ENCODE peak calls at places on chromosomes 5 and 9, in nine cellular contexts. K is left ventricle myocardium inferior, G is sigmoid colon, Y is astrocyte of the spinal cord, F is WTC11, U is right atrium auricular region, Z is H9, M is GM12864, C is fibroblast of mammary gland. B is an unnamed sample.

GRCh38 chr9:114046876-114047275 is 31.2 kb downstream of the AMBP start:
- DNase-seq in C (peak), U (no peak), Z (no peak), G (no peak), F (no peak), M (no peak), Y (no peak), K (no peak), B (no peak)

GRCh38 chr9:4980046-4980727 is 4.9 kb upstream of the JAK2 start:
- DNase-seq in U (no peak), M (no peak), G (no peak), F (no peak), Z (no peak), K (no peak), C (peak), Y (no peak), B (no peak)

GRCh38 chr9:38482918-38483592 is 58.8 kb upstream of the IGFBPL1 start:
- DNase-seq in G (no peak), Z (no peak), M (no peak), U (no peak), K (no peak), Y (no peak), F (no peak), C (no peak), B (no peak)

GRCh38 chr9:117046666-117047327 is 359.7 kb downstream of the TRIM32 start:
- DNase-seq in K (no peak), U (no peak), Y (no peak), M (peak), G (no peak), Z (no peak), F (no peak), C (no peak), B (peak)

GRCh38 chr9:2729003-2729402 is 11.7 kb downstream of the KCNV2 start:
- DNase-seq in G (no peak), F (no peak), K (no peak), Y (peak), Z (no peak), C (peak), M (no peak), U (no peak), B (no peak)

GRCh38 chr5:180007582-180007981 is 64.0 kb downstream of the RNF130 start:
- DNase-seq in Z (no peak), G (no peak), M (no peak), K (peak), U (no peak), Y (peak), C (no peak), F (peak), B (no peak)

GRCh38 chr5:95216136-95216955 is 68.5 kb downstream of the MCTP1 start:
- DNase-seq in K (no peak), F (no peak), Y (peak), C (peak), Z (no peak), U (no peak), M (no peak), G (no peak), B (no peak)

GRCh38 chr5:14208071-14209021 is 65.2 kb downstream of the TRIO start:
- DNase-seq in Y (peak), C (peak), G (no peak), K (no peak), F (no peak), M (peak), U (no peak), Z (no peak), B (no peak)

GRCh38 chr5:180128671-180129261 is 57.2 kb upstream of the RNF130 start:
- DNase-seq in M (no peak), Y (no peak), F (no peak), U (peak), Z (no peak), G (no peak), K (no peak), C (no peak), B (no peak)

GRCh38 chr9:137049544-137050449 is 3.8 kb upstream of the NPDC1 start:
- DNase-seq in K (no peak), C (peak), U (no peak), M (no peak), G (no peak), Y (peak), F (peak), Z (peak), B (peak)

GRCh38 chr5:10306806-10307205 is 896 bp downstream of the CMBL start:
- DNase-seq in C (no peak), Y (no peak), G (no peak), Z (no peak), F (no peak), U (no peak), K (no peak), M (no peak), B (no peak)

GRCh38 chr5:98768160-98769005 is 5.1 kb upstream of the RGMB start:
- DNase-seq in Z (peak), M (no peak), C (peak), F (peak), K (no peak), G (no peak), Y (peak), U (no peak), B (peak)

GRCh38 chr5:96926275-96926674 is 9.6 kb upstream of the LNPEP start:
- DNase-seq in U (no peak), Y (no peak), G (no peak), F (no peak), M (no peak), C (no peak), K (no peak), Z (no peak), B (no peak)

GRCh38 chr5:172567294-172567693 is 73.8 kb upstream of the NEURL1B start:
- DNase-seq in U (no peak), M (no peak), Y (no peak), Z (no peak), K (peak), F (no peak), C (no peak), G (no peak), B (no peak)

GRCh38 chr5:126972062-126972895 is 58.1 kb downstream of the MARCHF3 start:
- DNase-seq in Y (no peak), K (no peak), F (no peak), M (no peak), C (no peak), Z (no peak), G (no peak), U (no peak), B (peak)

GRCh38 chr5:160508780-160509361 is 87.2 kb downstream of the PTTG1 start:
- DNase-seq in Z (peak), C (peak), M (peak), G (peak), F (peak), Y (peak), K (no peak), U (peak), B (peak)

GRCh38 chr5:68898961-68899471 is 194.8 kb upstream of the SLC30A5 start:
- DNase-seq in U (no peak), C (peak), K (no peak), G (no peak), Z (peak), Y (peak), M (no peak), F (no peak), B (no peak)

GRCh38 chr5:163846512-163846911 is 341.1 kb downstream of the MAT2B start:
- DNase-seq in Y (peak), K (no peak), G (no peak), C (peak), F (no peak), U (no peak), M (no peak), Z (no peak), B (no peak)

GRCh38 chr5:136200761-136201160 is 7.8 kb upstream of the SMIM32 start:
- DNase-seq in U (peak), Y (no peak), K (no peak), G (no peak), C (no peak), Z (no peak), F (no peak), M (no peak), B (no peak)

GRCh38 chr9:120710110-120710981 is 3.9 kb downstream of the MEGF9 start:
- DNase-seq in C (peak), Y (peak), M (peak), U (no peak), G (no peak), F (no peak), K (no peak), Z (no peak), B (no peak)

GRCh38 chr5:5304361-5305035 is 118.0 kb upstream of the ICE1 start:
- DNase-seq in G (no peak), Y (no peak), U (no peak), F (no peak), K (no peak), M (no peak), C (no peak), Z (no peak), B (no peak)

GRCh38 chr5:131996210-131997025 is 15.0 kb downstream of the ACSL6 start:
- DNase-seq in C (no peak), Y (no peak), G (no peak), K (no peak), Z (no peak), F (no peak), M (no peak), U (no peak), B (no peak)

GRCh38 chr5:159091051-159091450 is 8.7 kb downstream of the EBF1 start:
- DNase-seq in C (no peak), M (no peak), U (no peak), K (no peak), Y (no peak), F (no peak), Z (no peak), G (no peak), B (no peak)

GRCh38 chr9:96617439-96618185 is 2.0 kb downstream of the CDC14B start:
- DNase-seq in F (peak), M (no peak), G (no peak), C (no peak), K (no peak), U (no peak), Z (peak), Y (no peak), B (no peak)

GRCh38 chr9:94161673-94162072 is 77.4 kb downstream of the PTPDC1 start:
- DNase-seq in K (no peak), C (no peak), G (no peak), Z (no peak), U (no peak), M (no peak), F (no peak), Y (no peak), B (no peak)

GRCh38 chr5:141880961-141881801 is 3.0 kb upstream of the PCDH1 start:
- DNase-seq in Y (no peak), F (no peak), U (no peak), C (no peak), K (peak), G (no peak), Z (no peak), M (no peak), B (no peak)

GRCh38 chr5:78720234-78720985 is 71.8 kb upstream of the LHFPL2 start:
- DNase-seq in F (no peak), U (no peak), Y (no peak), M (no peak), C (no peak), G (no peak), Z (no peak), K (no peak), B (no peak)

GRCh38 chr9:134413890-134414731 is 87.9 kb downstream of the RXRA start:
- DNase-seq in F (no peak), Y (peak), K (peak), Z (no peak), M (no peak), U (peak), G (peak), C (peak), B (no peak)

GRCh38 chr9:32378496-32378895 is 5.9 kb upstream of the ACO1 start:
- DNase-seq in Z (peak), M (peak), F (no peak), U (no peak), K (no peak), C (peak), Y (peak), G (no peak), B (peak)

GRCh38 chr5:155402927-155403645 is 389.5 kb downstream of the KIF4B start:
- DNase-seq in K (no peak), F (no peak), C (no peak), M (no peak), U (no peak), Z (no peak), Y (no peak), G (no peak), B (no peak)

GRCh38 chr5:150141544-150142188 is 14.0 kb downstream of the PDGFRB start:
- DNase-seq in Y (peak), M (no peak), F (no peak), K (no peak), U (no peak), G (no peak), C (peak), Z (peak), B (no peak)

GRCh38 chr9:10411272-10411671 is 201.5 kb downstream of the PTPRD start:
- DNase-seq in K (no peak), C (no peak), U (no peak), Y (no peak), Z (no peak), M (no peak), G (no peak), F (no peak), B (no peak)

DNA sequence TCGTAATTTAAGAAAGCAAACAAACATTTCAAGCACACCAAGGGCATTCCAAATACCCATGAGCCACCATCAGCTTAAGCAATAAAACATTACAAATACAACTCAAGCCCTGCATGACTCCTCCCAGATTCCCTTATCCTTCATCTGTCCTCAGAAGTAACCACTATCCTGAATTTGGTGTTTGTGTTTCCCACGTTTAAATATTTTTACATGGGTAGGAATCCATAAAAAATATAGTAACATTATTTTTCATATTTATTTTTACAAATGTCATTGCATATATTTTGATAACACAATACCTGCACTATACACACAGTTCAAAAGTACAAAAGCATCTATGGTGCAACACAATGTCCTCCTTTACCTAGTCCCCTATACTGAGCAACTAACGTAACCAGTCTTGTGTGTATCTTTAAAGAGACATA is 6.4 kb downstream of the PRKAA1 start:
- DNase-seq in G (no peak), U (no peak), K (no peak), Z (no peak), F (no peak), M (no peak), Y (no peak), C (peak), B (no peak)
- TF ChIP-seq CTCF in G (no peak), U (no peak), K (no peak), Z (no peak), F (no peak), M (no peak), Y (no peak), C (no peak), B (no peak)

GRCh38 chr9:69313175-69313574 is 11.8 kb upstream of the ENTREP1 start:
- DNase-seq in G (no peak), Y (no peak), K (no peak), Z (no peak), M (no peak), U (no peak), F (peak), C (no peak), B (no peak)

GRCh38 chr9:69303331-69303730 is 21.7 kb upstream of the ENTREP1 start:
- DNase-seq in Y (no peak), C (no peak), G (no peak), F (no peak), Z (no peak), U (no peak), K (no peak), M (no peak), B (no peak)

GRCh38 chr9:69308217-69308931 is 16.6 kb upstream of the ENTREP1 start:
- DNase-seq in U (no peak), C (no peak), K (no peak), Y (no peak), Z (no peak), M (no peak), G (no peak), F (no peak), B (no peak)

DNA sequence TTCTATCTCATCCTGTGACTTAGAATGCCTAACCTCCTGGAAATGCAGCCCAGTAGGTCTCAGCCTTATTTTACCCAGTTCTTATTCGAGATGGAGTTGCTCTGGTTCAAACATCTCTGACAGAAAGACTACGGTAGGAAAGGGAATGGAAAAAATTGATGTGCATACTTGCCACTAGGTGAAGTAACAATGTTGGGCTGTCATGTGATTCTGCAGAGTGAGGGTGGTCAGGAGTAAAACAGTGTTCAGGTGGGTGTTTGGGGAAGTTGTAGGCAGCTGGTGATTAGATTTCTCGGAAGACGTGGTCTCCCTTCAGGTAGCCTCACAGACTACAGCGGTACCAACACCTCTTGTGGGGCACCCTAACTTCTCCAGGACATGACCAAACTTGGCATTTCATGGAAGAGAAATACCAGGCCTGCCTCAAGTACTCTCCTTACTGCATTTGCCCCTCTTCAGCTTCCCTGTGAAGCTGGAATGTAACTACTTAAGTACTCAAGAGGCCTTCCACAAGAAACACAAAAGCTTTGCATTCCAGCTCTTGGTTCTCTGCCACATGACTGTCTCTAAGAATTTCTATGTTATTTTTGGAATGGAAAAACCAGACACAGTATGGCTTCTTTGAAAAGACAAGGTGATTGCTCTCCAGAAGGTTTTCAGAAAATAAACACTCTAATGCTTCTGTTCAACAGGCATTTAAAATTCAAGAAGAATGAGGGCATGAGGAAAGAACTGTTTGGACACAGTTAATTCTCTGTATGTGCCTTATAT is 17.4 kb upstream of the ENTREP1 start:
- DNase-seq in Z (peak), Y (peak), M (no peak), U (no peak), K (no peak), C (no peak), F (peak), G (no peak), B (no peak)
- TF ChIP-seq CTCF in Z (peak), Y (peak), M (no peak), U (no peak), K (peak), C (no peak), F (no peak), G (no peak), B (no peak)

DNA sequence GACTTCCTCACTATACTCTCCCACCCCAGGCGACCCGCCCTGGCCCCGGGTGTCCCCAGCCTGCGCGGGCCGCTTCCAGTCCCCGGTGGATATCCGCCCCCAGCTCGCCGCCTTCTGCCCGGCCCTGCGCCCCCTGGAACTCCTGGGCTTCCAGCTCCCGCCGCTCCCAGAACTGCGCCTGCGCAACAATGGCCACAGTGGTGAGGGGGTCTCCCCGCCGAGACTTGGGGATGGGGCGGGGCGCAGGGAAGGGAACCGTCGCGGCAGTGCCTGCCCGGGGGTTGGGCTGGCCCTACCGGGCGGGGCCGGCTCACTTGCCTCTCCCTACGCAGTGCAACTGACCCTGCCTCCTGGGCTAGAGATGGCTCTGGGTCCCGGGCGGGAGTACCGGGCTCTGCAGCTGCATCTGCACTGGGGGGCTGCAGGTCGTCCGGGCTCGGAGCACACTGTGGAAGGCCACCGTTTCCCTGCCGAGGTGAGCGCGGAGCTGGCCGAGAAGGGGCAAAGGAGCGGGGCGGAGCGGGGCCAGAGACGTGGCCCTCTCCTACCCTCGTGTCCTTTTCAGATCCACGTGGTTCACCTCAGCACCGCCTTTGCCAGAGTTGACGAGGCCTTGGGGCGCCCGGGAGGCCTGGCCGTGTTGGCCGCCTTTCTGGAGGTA is 2.1 kb downstream of the CA9 start:
- DNase-seq in Z (peak), C (no peak), F (peak), U (no peak), G (no peak), K (no peak), M (no peak), Y (no peak), B (peak)
- TF ChIP-seq CTCF in Z (peak), C (no peak), F (no peak), U (no peak), G (no peak), K (peak), M (no peak), Y (no peak), B (no peak)

GRCh38 chr9:1458503-1458902 is 408.3 kb downstream of the DMRT2 start:
- DNase-seq in K (no peak), G (no peak), U (no peak), C (peak), M (no peak), Z (no peak), F (no peak), Y (peak), B (no peak)
- TF ChIP-seq CTCF in K (no peak), G (no peak), U (no peak), C (no peak), M (no peak), Z (no peak), F (no peak), Y (no peak), B (no peak)

GRCh38 chr5:140821375-140822280 is at the start of gene PCDHA5:
- DNase-seq in M (no peak), F (no peak), G (no peak), Y (no peak), U (no peak), Z (no peak), K (no peak), C (peak), B (no peak)
- TF ChIP-seq CTCF in M (peak), F (no peak), G (no peak), Y (peak), U (peak), Z (peak), K (peak), C (peak), B (peak)

GRCh38 chr5:115377468-115378217 is 81.2 kb upstream of the CCDC112 start:
- DNase-seq in K (no peak), U (no peak), C (peak), Z (no peak), F (no peak), M (peak), G (no peak), Y (peak), B (peak)
- TF ChIP-seq CTCF in K (peak), U (peak), C (peak), Z (no peak), F (no peak), M (no peak), G (no peak), Y (peak), B (no peak)

GRCh38 chr5:148306446-148306845 is 5.8 kb upstream of the SPINK7 start:
- DNase-seq in Y (no peak), F (no peak), U (no peak), M (no peak), K (no peak), Z (no peak), G (no peak), C (no peak), B (no peak)
- TF ChIP-seq CTCF in Y (no peak), F (no peak), U (no peak), M (no peak), K (no peak), Z (peak), G (no peak), C (no peak), B (no peak)

B was measured in GM20000.